ENCODE peak calls at places on chromosome 9, in nine cellular contexts. One of them, this sample, is unnamed.

GRCh38 chr9:19216466-19216865 is 14.0 kb upstream of the DENND4C start:
- DNase-seq in pancreas: no peak
- DNase-seq in fibroblast of villous mesenchyme: no peak
- DNase-seq in AG10803: no peak
- DNase-seq in spleen: no peak
- DNase-seq in heart right ventricle: no peak
- DNase-seq in mucosa of descending colon: no peak
- DNase-seq in upper lobe of left lung: no peak
- DNase-seq in ovary: no peak
- DNase-seq in this sample: no peak

GRCh38 chr9:129319938-129320481 is 141.9 kb upstream of the IER5L start:
- DNase-seq in pancreas: peak; percentile 51
- DNase-seq in fibroblast of villous mesenchyme: no peak
- DNase-seq in AG10803: no peak
- DNase-seq in spleen: no peak
- DNase-seq in heart right ventricle: no peak
- DNase-seq in mucosa of descending colon: no peak
- DNase-seq in upper lobe of left lung: no peak
- DNase-seq in ovary: no peak
- DNase-seq in this sample: no peak

GRCh38 chr9:95268681-95269080 is 48.8 kb downstream of the FANCC start:
- DNase-seq in pancreas: no peak
- DNase-seq in fibroblast of villous mesenchyme: peak; percentile 50
- DNase-seq in AG10803: peak; percentile 12
- DNase-seq in spleen: no peak
- DNase-seq in heart right ventricle: no peak
- DNase-seq in mucosa of descending colon: no peak
- DNase-seq in upper lobe of left lung: no peak
- DNase-seq in ovary: no peak
- DNase-seq in this sample: peak; percentile 52

GRCh38 chr9:126953089-126953809 is 38.7 kb downstream of the RALGPS1 start:
- DNase-seq in pancreas: no peak
- DNase-seq in fibroblast of villous mesenchyme: peak; percentile 35
- DNase-seq in AG10803: peak; percentile 76
- DNase-seq in spleen: no peak
- DNase-seq in heart right ventricle: no peak
- DNase-seq in mucosa of descending colon: no peak
- DNase-seq in upper lobe of left lung: no peak
- DNase-seq in ovary: no peak
- DNase-seq in this sample: peak; percentile 80

GRCh38 chr9:17222932-17223331 is 88.1 kb downstream of the CNTLN start:
- DNase-seq in pancreas: no peak
- DNase-seq in fibroblast of villous mesenchyme: no peak
- DNase-seq in AG10803: no peak
- DNase-seq in spleen: no peak
- DNase-seq in heart right ventricle: no peak
- DNase-seq in mucosa of descending colon: no peak
- DNase-seq in upper lobe of left lung: no peak
- DNase-seq in ovary: no peak
- DNase-seq in this sample: no peak

GRCh38 chr9:123416171-123416570 is 60.2 kb downstream of the CRB2 start:
- DNase-seq in pancreas: no peak
- DNase-seq in fibroblast of villous mesenchyme: no peak
- DNase-seq in AG10803: no peak
- DNase-seq in spleen: peak; percentile 33
- DNase-seq in heart right ventricle: no peak
- DNase-seq in mucosa of descending colon: no peak
- DNase-seq in upper lobe of left lung: no peak
- DNase-seq in ovary: no peak
- DNase-seq in this sample: no peak

GRCh38 chr9:19030899-19031298 is 2.1 kb downstream of the SAXO1 start:
- DNase-seq in pancreas: no peak
- DNase-seq in fibroblast of villous mesenchyme: no peak
- DNase-seq in AG10803: no peak
- DNase-seq in spleen: no peak
- DNase-seq in heart right ventricle: no peak
- DNase-seq in mucosa of descending colon: no peak
- DNase-seq in upper lobe of left lung: no peak
- DNase-seq in ovary: no peak
- DNase-seq in this sample: no peak

GRCh38 chr9:13281356-13282016 is 2.0 kb upstream of the MPDZ start:
- DNase-seq in pancreas: no peak
- DNase-seq in fibroblast of villous mesenchyme: peak; percentile 79
- DNase-seq in AG10803: peak; percentile 38
- DNase-seq in spleen: no peak
- DNase-seq in heart right ventricle: no peak
- DNase-seq in mucosa of descending colon: no peak
- DNase-seq in upper lobe of left lung: no peak
- DNase-seq in ovary: no peak
- DNase-seq in this sample: peak; percentile 81

GRCh38 chr9:123322771-123323481 is 33.1 kb upstream of the CRB2 start:
- DNase-seq in pancreas: no peak
- DNase-seq in fibroblast of villous mesenchyme: no peak
- DNase-seq in AG10803: no peak
- DNase-seq in spleen: peak; percentile 86
- DNase-seq in heart right ventricle: no peak
- DNase-seq in mucosa of descending colon: no peak
- DNase-seq in upper lobe of left lung: no peak
- DNase-seq in ovary: no peak
- DNase-seq in this sample: no peak

GRCh38 chr9:73023025-73023541 is 70.2 kb upstream of the ALDH1A1 start:
- DNase-seq in pancreas: no peak
- DNase-seq in fibroblast of villous mesenchyme: peak; percentile 75
- DNase-seq in AG10803: peak; percentile 73
- DNase-seq in spleen: no peak
- DNase-seq in heart right ventricle: peak; percentile 21
- DNase-seq in mucosa of descending colon: peak; percentile 56
- DNase-seq in upper lobe of left lung: no peak
- DNase-seq in ovary: peak; percentile 54
- DNase-seq in this sample: peak; percentile 80

GRCh38 chr9:76292246-76292645 is 102.0 kb downstream of the RFK start:
- DNase-seq in pancreas: no peak
- DNase-seq in fibroblast of villous mesenchyme: no peak
- DNase-seq in AG10803: no peak
- DNase-seq in spleen: no peak
- DNase-seq in heart right ventricle: no peak
- DNase-seq in mucosa of descending colon: no peak
- DNase-seq in upper lobe of left lung: no peak
- DNase-seq in ovary: no peak
- DNase-seq in this sample: peak; percentile 28

GRCh38 chr9:75914936-75915335 is 24.5 kb downstream of the PCSK5 start:
- DNase-seq in pancreas: no peak
- DNase-seq in fibroblast of villous mesenchyme: no peak
- DNase-seq in AG10803: no peak
- DNase-seq in spleen: no peak
- DNase-seq in heart right ventricle: no peak
- DNase-seq in mucosa of descending colon: no peak
- DNase-seq in upper lobe of left lung: no peak
- DNase-seq in ovary: no peak
- DNase-seq in this sample: no peak

GRCh38 chr9:89796606-89797005 is 191.8 kb downstream of the GADD45G start:
- DNase-seq in pancreas: no peak
- DNase-seq in fibroblast of villous mesenchyme: no peak
- DNase-seq in AG10803: no peak
- DNase-seq in spleen: no peak
- DNase-seq in heart right ventricle: no peak
- DNase-seq in mucosa of descending colon: no peak
- DNase-seq in upper lobe of left lung: no peak
- DNase-seq in ovary: no peak
- DNase-seq in this sample: no peak

GRCh38 chr9:121123816-121124536 is 49.2 kb downstream of the CNTRL start:
- DNase-seq in pancreas: no peak
- DNase-seq in fibroblast of villous mesenchyme: no peak
- DNase-seq in AG10803: no peak
- DNase-seq in spleen: no peak
- DNase-seq in heart right ventricle: no peak
- DNase-seq in mucosa of descending colon: no peak
- DNase-seq in upper lobe of left lung: no peak
- DNase-seq in ovary: no peak
- DNase-seq in this sample: no peak

GRCh38 chr9:121122450-121123032 is 47.8 kb downstream of the CNTRL start:
- DNase-seq in pancreas: no peak
- DNase-seq in fibroblast of villous mesenchyme: no peak
- DNase-seq in AG10803: no peak
- DNase-seq in spleen: no peak
- DNase-seq in heart right ventricle: no peak
- DNase-seq in mucosa of descending colon: no peak
- DNase-seq in upper lobe of left lung: no peak
- DNase-seq in ovary: no peak
- DNase-seq in this sample: peak; percentile 4

GRCh38 chr9:121118266-121118665 is 43.5 kb downstream of the CNTRL start:
- DNase-seq in pancreas: no peak
- DNase-seq in fibroblast of villous mesenchyme: no peak
- DNase-seq in AG10803: no peak
- DNase-seq in spleen: no peak
- DNase-seq in heart right ventricle: no peak
- DNase-seq in mucosa of descending colon: no peak
- DNase-seq in upper lobe of left lung: no peak
- DNase-seq in ovary: no peak
- DNase-seq in this sample: no peak

GRCh38 chr9:121120386-121120785 is 45.6 kb downstream of the CNTRL start:
- DNase-seq in pancreas: no peak
- DNase-seq in fibroblast of villous mesenchyme: no peak
- DNase-seq in AG10803: no peak
- DNase-seq in spleen: no peak
- DNase-seq in heart right ventricle: no peak
- DNase-seq in mucosa of descending colon: no peak
- DNase-seq in upper lobe of left lung: no peak
- DNase-seq in ovary: no peak
- DNase-seq in this sample: no peak

GRCh38 chr9:121121582-121122087 is 46.9 kb downstream of the CNTRL start:
- DNase-seq in pancreas: peak; percentile 96
- DNase-seq in fibroblast of villous mesenchyme: peak; percentile 97
- DNase-seq in AG10803: peak; percentile 95
- DNase-seq in spleen: peak; percentile 99
- DNase-seq in heart right ventricle: peak; percentile 96
- DNase-seq in mucosa of descending colon: peak; percentile 96
- DNase-seq in upper lobe of left lung: peak; percentile 97
- DNase-seq in ovary: peak; percentile 94
- DNase-seq in this sample: peak; percentile 97
- TF ChIP-seq CTCF in pancreas: peak; percentile 9
- TF ChIP-seq CTCF in fibroblast of villous mesenchyme: peak; percentile 33
- TF ChIP-seq CTCF in AG10803: peak; percentile 32
- TF ChIP-seq CTCF in spleen: peak; percentile 80
- TF ChIP-seq CTCF in heart right ventricle: peak; percentile 54
- TF ChIP-seq CTCF in mucosa of descending colon: peak; percentile 30
- TF ChIP-seq CTCF in upper lobe of left lung: peak; percentile 48
- TF ChIP-seq CTCF in ovary: peak; percentile 5
- TF ChIP-seq CTCF in this sample: peak; percentile 41

GRCh38 chr9:93826905-93827544 is 128.1 kb downstream of the BARX1 start:
- DNase-seq in pancreas: no peak
- DNase-seq in fibroblast of villous mesenchyme: no peak
- DNase-seq in AG10803: no peak
- DNase-seq in spleen: no peak
- DNase-seq in heart right ventricle: no peak
- DNase-seq in mucosa of descending colon: no peak
- DNase-seq in upper lobe of left lung: peak; percentile 57
- DNase-seq in ovary: no peak
- DNase-seq in this sample: no peak
- H3K4me3 ChIP-seq in pancreas: peak overlapping the region; percentile 38
- H3K4me3 ChIP-seq in fibroblast of villous mesenchyme: no peak overlapping the region
- H3K4me3 ChIP-seq in AG10803: no peak overlapping the region
- H3K4me3 ChIP-seq in spleen: no peak overlapping the region
- H3K4me3 ChIP-seq in heart right ventricle: peak overlapping the region; percentile 49
- H3K4me3 ChIP-seq in mucosa of descending colon: no peak overlapping the region
- H3K4me3 ChIP-seq in upper lobe of left lung: no peak overlapping the region
- H3K4me3 ChIP-seq in ovary: no peak overlapping the region
- H3K4me3 ChIP-seq in this sample: no peak overlapping the region

GRCh38 chr9:33719581-33720374 is 75.6 kb upstream of the PRSS3 start:
- DNase-seq in pancreas: peak; percentile 49
- DNase-seq in fibroblast of villous mesenchyme: no peak
- DNase-seq in AG10803: no peak
- DNase-seq in spleen: peak; percentile 82
- DNase-seq in heart right ventricle: no peak
- DNase-seq in mucosa of descending colon: peak; percentile 46
- DNase-seq in upper lobe of left lung: peak; percentile 68
- DNase-seq in ovary: no peak
- DNase-seq in this sample: peak; percentile 10
- TF ChIP-seq CTCF in pancreas: peak; percentile 28
- TF ChIP-seq CTCF in fibroblast of villous mesenchyme: peak; percentile 66
- TF ChIP-seq CTCF in AG10803: peak; percentile 46
- TF ChIP-seq CTCF in spleen: peak; percentile 31
- TF ChIP-seq CTCF in heart right ventricle: peak; percentile 52
- TF ChIP-seq CTCF in mucosa of descending colon: peak; percentile 38
- TF ChIP-seq CTCF in upper lobe of left lung: peak; percentile 39
- TF ChIP-seq CTCF in ovary: no peak
- TF ChIP-seq CTCF in this sample: peak; percentile 48

GRCh38 chr9:4832786-4833579 is 40.2 kb downstream of the RCL1 start:
- DNase-seq in pancreas: no peak
- DNase-seq in fibroblast of villous mesenchyme: peak; percentile 98
- DNase-seq in AG10803: peak; percentile 96
- DNase-seq in spleen: no peak
- DNase-seq in heart right ventricle: no peak
- DNase-seq in mucosa of descending colon: no peak
- DNase-seq in upper lobe of left lung: no peak
- DNase-seq in ovary: no peak
- DNase-seq in this sample: peak; percentile 99
- H3K4me3 ChIP-seq in pancreas: no peak overlapping the region
- H3K4me3 ChIP-seq in fibroblast of villous mesenchyme: no peak overlapping the region
- H3K4me3 ChIP-seq in AG10803: no peak overlapping the region
- H3K4me3 ChIP-seq in spleen: no peak overlapping the region
- H3K4me3 ChIP-seq in heart right ventricle: no peak overlapping the region
- H3K4me3 ChIP-seq in mucosa of descending colon: no peak overlapping the region
- H3K4me3 ChIP-seq in upper lobe of left lung: no peak overlapping the region
- H3K4me3 ChIP-seq in ovary: no peak overlapping the region
- H3K4me3 ChIP-seq in this sample: no peak overlapping the region